ENCODE peak calls at places on chromosomes 16 and 17, in nine cellular contexts. X, Q, M, V, L, I, O, D and H are unnamed samples.

GRCh38 chr17:1724351-1724868 is at the start of gene WDR81:
- DNase-seq in X (peak; percentile 81), Q (no peak), M (peak; percentile 79), V (peak; percentile 93), L (peak; percentile 95), I (peak; percentile 79), O (peak; percentile 79), D (peak; percentile 92), H (peak; percentile 88)

GRCh38 chr17:46763416-46763815 is 55.1 kb downstream of the WNT3 start:
- DNase-seq in X (no peak), Q (no peak), M (no peak), V (no peak), L (no peak), I (no peak), O (no peak), D (no peak), H (no peak)

GRCh38 chr17:66469890-66470289 is 167.5 kb downstream of the PRKCA start:
- DNase-seq in X (no peak), Q (no peak), M (no peak), V (no peak), L (no peak), I (no peak), O (no peak), D (no peak), H (no peak)

GRCh38 chr17:64706224-64707076 is 44.3 kb upstream of the SMURF2 start:
- DNase-seq in X (peak; percentile 12), Q (peak; percentile 46), M (no peak), V (no peak), L (no peak), I (no peak), O (no peak), D (no peak), H (no peak)

GRCh38 chr17:2174471-2175293 is 119.8 kb downstream of the HIC1 start:
- DNase-seq in X (peak; percentile 34), Q (peak; percentile 11), M (peak; percentile 99), V (no peak), L (peak; percentile 79), I (no peak), O (no peak), D (no peak), H (no peak)

GRCh38 chr17:27457731-27458523 is 1.7 kb downstream of the KSR1 start:
- DNase-seq in X (peak; percentile 29), Q (no peak), M (peak; percentile 53), V (no peak), L (no peak), I (no peak), O (no peak), D (no peak), H (no peak)

GRCh38 chr16:86751081-86752030 is 173.0 kb downstream of the FOXL1 start:
- DNase-seq in X (no peak), Q (no peak), M (peak; percentile 87), V (no peak), L (peak; percentile 55), I (no peak), O (no peak), D (no peak), H (no peak)

GRCh38 chr17:63601439-63602371 is 1.0 kb downstream of the TACO1 start:
- DNase-seq in X (no peak), Q (no peak), M (peak; percentile 32), V (no peak), L (no peak), I (no peak), O (no peak), D (no peak), H (peak; percentile 36)

GRCh38 chr17:32627233-32628008 is 140.6 kb downstream of the CDK5R1 start:
- DNase-seq in X (no peak), Q (peak; percentile 60), M (no peak), V (no peak), L (no peak), I (peak; percentile 58), O (no peak), D (no peak), H (no peak)

GRCh38 chr16:72927199-72928088 is 120.5 kb downstream of the ZFHX3 start:
- DNase-seq in X (no peak), Q (peak; percentile 28), M (peak; percentile 97), V (no peak), L (no peak), I (no peak), O (no peak), D (no peak), H (peak; percentile 72)

GRCh38 chr17:36657390-36657762 is 56.0 kb downstream of the MRM1 start:
- DNase-seq in X (no peak), Q (no peak), M (no peak), V (no peak), L (no peak), I (no peak), O (no peak), D (no peak), H (peak; percentile 51)

GRCh38 chr16:77359065-77359502 is 75.8 kb downstream of the ADAMTS18 start:
- DNase-seq in X (no peak), Q (peak; percentile 3), M (peak; percentile 0), V (no peak), L (no peak), I (no peak), O (no peak), D (no peak), H (peak; percentile 92)

GRCh38 chr17:38552343-38552742 is 53.4 kb downstream of the SRCIN1 start:
- DNase-seq in X (no peak), Q (no peak), M (no peak), V (no peak), L (no peak), I (no peak), O (no peak), D (no peak), H (no peak)

GRCh38 chr17:70420876-70421445 is 251.6 kb downstream of the KCNJ2 start:
- DNase-seq in X (no peak), Q (no peak), M (no peak), V (no peak), L (no peak), I (no peak), O (no peak), D (no peak), H (no peak)

GRCh38 chr16:85234310-85235235 is 122.3 kb upstream of the CIBAR2 start:
- DNase-seq in X (peak; percentile 78), Q (no peak), M (peak; percentile 85), V (no peak), L (peak; percentile 81), I (no peak), O (no peak), D (no peak), H (no peak)

GRCh38 chr17:28944862-28945741 is 6.2 kb downstream of the PHF12 start:
- DNase-seq in X (no peak), Q (no peak), M (peak; percentile 54), V (no peak), L (no peak), I (no peak), O (no peak), D (no peak), H (no peak)

GRCh38 chr17:376936-377863 is 24.6 kb upstream of the RPH3AL start:
- DNase-seq in X (no peak), Q (no peak), M (peak; percentile 14), V (no peak), L (no peak), I (no peak), O (no peak), D (no peak), H (peak; percentile 38)

GRCh38 chr16:57694556-57695377 is at the start of gene DRC7:
- DNase-seq in X (peak; percentile 69), Q (peak; percentile 8), M (peak; percentile 13), V (no peak), L (peak; percentile 62), I (no peak), O (no peak), D (peak; percentile 21), H (peak; percentile 94)

GRCh38 chr17:20313306-20313705 is 154.0 kb downstream of the LGALS9B start:
- DNase-seq in X (no peak), Q (no peak), M (no peak), V (no peak), L (no peak), I (no peak), O (no peak), D (no peak), H (no peak)

GRCh38 chr16:1561266-1561665 is 27.8 kb downstream of the TMEM204 start:
- DNase-seq in X (no peak), Q (no peak), M (no peak), V (no peak), L (no peak), I (no peak), O (no peak), D (no peak), H (no peak)

GRCh38 chr16:89167425-89167941 is 4.1 kb upstream of the CDH15 start:
- DNase-seq in X (peak; percentile 98), Q (peak; percentile 7), M (peak; percentile 59), V (peak; percentile 99), L (peak; percentile 85), I (peak; percentile 67), O (peak; percentile 78), D (peak; percentile 90), H (peak; percentile 89)

GRCh38 chr16:22694887-22695382 is 119.0 kb upstream of the HS3ST2 start:
- DNase-seq in X (no peak), Q (no peak), M (peak; percentile 90), V (no peak), L (no peak), I (no peak), O (no peak), D (no peak), H (no peak)

GRCh38 chr17:55969577-55969976 is 183.7 kb upstream of the ANKFN1 start:
- DNase-seq in X (no peak), Q (no peak), M (no peak), V (no peak), L (no peak), I (no peak), O (no peak), D (no peak), H (no peak)

GRCh38 chr17:10198509-10199249 is at the start of gene GAS7:
- DNase-seq in X (peak; percentile 64), Q (no peak), M (peak; percentile 26), V (peak; percentile 64), L (peak; percentile 83), I (no peak), O (no peak), D (peak; percentile 28), H (no peak)